ENCODE peak calls at places on chromosome 9, in four cellular contexts. L is activated T-cell treated with anti-CD3 and anti-CD28 coated beads, Interleukin-2, amount 50 U/mL, for 4 hours; A is NCI-H748 treated with DMSO at 0.1 percent for 48 hours; Z is fibroblast of lung. G is an unnamed sample.

GRCh38 chr9:106387965-106388364 is 475.0 kb upstream of the ZNF462 start:
- DNase-seq in A (no peak), Z (no peak), L (no peak), G (no peak)

GRCh38 chr9:69223605-69224004 is 49.5 kb downstream of the TJP2 start:
- DNase-seq in A (peak), Z (peak), L (no peak), G (peak)

GRCh38 chr9:73548201-73548600 is 396.5 kb downstream of the ANXA1 start:
- DNase-seq in A (peak), L (no peak), Z (peak), G (no peak)

GRCh38 chr9:98364042-98364441 is 108.6 kb upstream of the TBC1D2 start:
- DNase-seq in A (no peak), L (no peak), Z (no peak), G (no peak)

GRCh38 chr9:70256123-70256551 is 2.6 kb upstream of the SMC5 start:
- DNase-seq in Z (peak), L (no peak), A (no peak), G (no peak)

GRCh38 chr9:109549386-109549785 is 51.3 kb upstream of the PTPN3 start:
- DNase-seq in Z (no peak), L (no peak), A (no peak), G (no peak)

GRCh38 chr9:4422495-4422894 is 67.8 kb upstream of the SLC1A1 start:
- DNase-seq in A (no peak), Z (no peak), L (no peak), G (no peak)

GRCh38 chr9:14903040-14903439 is 7.2 kb downstream of the FREM1 start:
- DNase-seq in L (no peak), A (no peak), Z (no peak), G (no peak)

GRCh38 chr9:111427186-111427585 is 57.0 kb downstream of the ECPAS start:
- DNase-seq in A (no peak), Z (peak), L (no peak), G (peak)

GRCh38 chr9:92706218-92706940 is 36.4 kb upstream of the IPPK start:
- DNase-seq in L (no peak), A (no peak), Z (no peak), G (no peak)

GRCh38 chr9:125133403-125134316 is 9.7 kb downstream of the SCAI start:
- DNase-seq in L (no peak), Z (no peak), A (no peak), G (no peak)

GRCh38 chr9:121201738-121202533 is at the start of gene RAB14:
- DNase-seq in L (peak), Z (peak), A (peak), G (peak)

GRCh38 chr9:136567651-136568287 is 21.9 kb upstream of the NOTCH1 start:
- DNase-seq in Z (peak), L (no peak), A (no peak), G (peak)

GRCh38 chr9:87798276-87798833 is 72.4 kb downstream of the CTSL start:
- DNase-seq in L (no peak), A (no peak), Z (no peak), G (no peak)

GRCh38 chr9:109198736-109199384 is 31.8 kb upstream of the FRRS1L start:
- DNase-seq in Z (no peak), L (no peak), A (no peak), G (no peak)

GRCh38 chr9:70110194-70111041 is 66.8 kb downstream of the MAMDC2 start:
- DNase-seq in Z (peak), A (peak), L (no peak), G (no peak)

GRCh38 chr9:35651964-35652828 is 1.5 kb upstream of the SIT1 start:
- DNase-seq in L (no peak), Z (no peak), A (no peak), G (peak)

GRCh38 chr9:111752455-111752854 is 42.3 kb downstream of the SHOC1 start:
- DNase-seq in Z (peak), L (no peak), A (no peak), G (peak)

GRCh38 chr9:90287567-90288274 is 354.9 kb downstream of the DIRAS2 start:
- DNase-seq in L (no peak), A (no peak), Z (no peak), G (no peak)

GRCh38 chr9:13718086-13718485 is 438.6 kb upstream of the MPDZ start:
- DNase-seq in A (no peak), Z (peak), L (no peak), G (no peak)

GRCh38 chr9:114893622-114894021 is 36.8 kb downstream of the TNFSF8 start:
- DNase-seq in A (no peak), Z (peak), L (no peak), G (no peak)

GRCh38 chr9:122005597-122005996 is 87.5 kb downstream of the TTLL11 start:
- DNase-seq in L (no peak), Z (peak), A (no peak), G (peak)

GRCh38 chr9:114110180-114110579 is 11.1 kb upstream of the KIF12 start:
- DNase-seq in L (no peak), A (no peak), Z (peak), G (peak)

GRCh38 chr9:128136816-128137793 is 9.6 kb upstream of the PTGES2 start:
- DNase-seq in A (no peak), L (no peak), Z (peak), G (no peak)

GRCh38 chr9:132997591-132997990 is 19.1 kb downstream of the GFI1B start:
- DNase-seq in L (no peak), A (no peak), Z (peak), G (peak)